ENCODE peak calls at places on chromosome 2, in five cellular contexts. M, U, H, S and R are unnamed samples.

GRCh38 chr2:148122788-148123187 is 101.9 kb downstream of the MBD5 start:
- DNase-seq in S (no peak), U (no peak), M (no peak), H (no peak), R (no peak)

GRCh38 chr2:3205845-3206244 is 171.8 kb downstream of the EIPR1 start:
- DNase-seq in S (no peak), U (no peak), H (no peak), M (no peak), R (no peak)

GRCh38 chr2:46708492-46708891 is 207.1 kb downstream of the MCFD2 start:
- DNase-seq in S (no peak), U (no peak), H (no peak), M (no peak), R (no peak)

GRCh38 chr2:168603439-168603961 is 147.4 kb downstream of the CERS6 start:
- DNase-seq in H (no peak), U (no peak), M (peak; percentile 51), S (no peak), R (no peak)

GRCh38 chr2:58449286-58450010 is 208.3 kb upstream of the FANCL start:
- DNase-seq in U (no peak), H (no peak), S (no peak), M (no peak), R (no peak)

GRCh38 chr2:239554761-239555565 is 154.1 kb upstream of the HDAC4 start:
- DNase-seq in S (no peak), M (no peak), H (no peak), U (no peak), R (peak; percentile 10)

GRCh38 chr2:190860985-190861721 is 19.5 kb upstream of the GLS start:
- DNase-seq in U (no peak), H (no peak), S (no peak), M (peak; percentile 44), R (no peak)

GRCh38 chr2:86358982-86359381 is 21.6 kb upstream of the REEP1 start:
- DNase-seq in H (no peak), M (no peak), U (no peak), S (no peak), R (no peak)

GRCh38 chr2:11750422-11750821 is 4.0 kb downstream of the LPIN1 start:
- DNase-seq in H (no peak), S (no peak), U (no peak), M (no peak), R (no peak)

GRCh38 chr2:165239826-165240618 is 808 bp downstream of the SCN2A start:
- DNase-seq in M (no peak), U (no peak), S (no peak), H (no peak), R (no peak)

GRCh38 chr2:449246-450067 is 161.6 kb upstream of the ALKAL2 start:
- DNase-seq in M (no peak), S (no peak), H (no peak), U (no peak), R (no peak)

GRCh38 chr2:127874378-127875271 is 11.1 kb downstream of the AMMECR1L start:
- DNase-seq in U (no peak), M (no peak), H (no peak), S (no peak), R (no peak)

GRCh38 chr2:148704247-148704646 is 59.7 kb downstream of the EPC2 start:
- DNase-seq in S (no peak), M (no peak), U (no peak), H (no peak), R (no peak)

GRCh38 chr2:178072383-178073301 is at the start of gene PDE11A:
- DNase-seq in H (peak; percentile 36), M (peak; percentile 55), S (peak; percentile 89), U (peak; percentile 93), R (peak; percentile 91)

GRCh38 chr2:180571559-180571958 is 408.8 kb upstream of the UBE2E3 start:
- DNase-seq in S (no peak), H (no peak), M (peak; percentile 54), U (no peak), R (no peak)

GRCh38 chr2:101406867-101407266 is 19.6 kb upstream of the CREG2 start:
- DNase-seq in H (no peak), U (no peak), S (no peak), M (peak; percentile 63), R (no peak)

GRCh38 chr2:51222106-51222505 is 190.2 kb upstream of the NRXN1 start:
- DNase-seq in H (no peak), M (no peak), S (no peak), U (no peak), R (no peak)

GRCh38 chr2:230658877-230659652 is 53.6 kb upstream of the CAB39 start:
- DNase-seq in U (no peak), M (no peak), H (no peak), S (no peak), R (no peak)

GRCh38 chr2:6914829-6915228 is 2.4 kb upstream of the RNF144A start:
- DNase-seq in M (peak; percentile 42), H (no peak), S (no peak), U (no peak), R (no peak)

GRCh38 chr2:129479892-129480291 is 499.6 kb upstream of the RAB6C start:
- DNase-seq in S (no peak), H (no peak), M (no peak), U (no peak), R (no peak)

GRCh38 chr2:73156539-73157124 is 43.9 kb upstream of the RAB11FIP5 start:
- DNase-seq in M (peak; percentile 74), H (peak; percentile 34), S (peak; percentile 34), U (peak; percentile 45), R (peak; percentile 60)

GRCh38 chr2:215982465-215982875 is 30.9 kb downstream of the MREG start:
- DNase-seq in H (no peak), U (no peak), M (no peak), S (peak; percentile 17), R (no peak)

GRCh38 chr2:19809206-19809605 is 92.6 kb downstream of the TTC32 start:
- DNase-seq in M (no peak), S (no peak), H (no peak), U (no peak), R (no peak)

GRCh38 chr2:8573234-8573941 is 108.5 kb upstream of the ID2 start:
- DNase-seq in S (peak; percentile 94), M (no peak), H (no peak), U (peak; percentile 67), R (peak; percentile 57)

GRCh38 chr2:61928816-61929471 is 23.5 kb downstream of the COMMD1 start:
- DNase-seq in S (peak; percentile 74), H (no peak), M (peak; percentile 30), U (no peak), R (no peak)

GRCh38 chr2:6919912-6920905 is 3.0 kb downstream of the RNF144A start:
- DNase-seq in U (no peak), S (no peak), H (no peak), M (no peak), R (no peak)

GRCh38 chr2:60478660-60479059 is 74.8 kb downstream of the BCL11A start:
- DNase-seq in S (no peak), H (no peak), U (peak; percentile 17), M (no peak), R (no peak)

GRCh38 chr2:74845217-74845751 is 11.4 kb downstream of the HK2 start:
- DNase-seq in H (peak; percentile 55), S (peak; percentile 67), M (peak; percentile 87), U (peak; percentile 90), R (peak; percentile 84)

GRCh38 chr2:74847075-74847858 is 13.3 kb downstream of the HK2 start:
- DNase-seq in M (no peak), S (no peak), U (no peak), H (no peak), R (no peak)

GRCh38 chr2:74844752-74845151 is 10.8 kb downstream of the HK2 start:
- DNase-seq in S (no peak), U (no peak), M (no peak), H (no peak), R (no peak)

GRCh38 chr2:74846481-74846880 is 12.6 kb downstream of the HK2 start:
- DNase-seq in M (no peak), U (no peak), H (no peak), S (no peak), R (no peak)

DNA sequence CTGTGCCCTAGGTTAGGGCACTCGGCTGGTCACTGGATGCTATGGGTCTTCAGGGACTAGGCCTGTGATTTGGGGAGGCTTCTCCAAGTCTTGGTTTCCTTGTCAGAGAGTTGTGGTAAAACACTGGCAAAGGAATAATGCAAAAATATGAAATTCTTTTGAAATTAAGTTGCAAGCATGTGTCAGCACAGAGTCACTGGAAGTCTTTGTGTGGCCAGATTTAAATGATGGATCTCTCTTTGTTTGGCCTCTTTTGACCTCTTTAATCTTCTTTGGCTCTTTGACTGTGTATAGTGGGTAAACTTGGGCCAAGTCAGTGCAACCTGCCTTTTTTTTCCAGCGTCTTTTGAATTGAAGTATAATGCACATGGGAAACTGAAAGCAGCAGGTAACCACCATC is 12.1 kb downstream of the HK2 start:
- DNase-seq in S (no peak), H (no peak), U (no peak), M (no peak), R (no peak)
- H3K4me3 ChIP-seq in S (no peak overlapping the region), H (no peak overlapping the region), U (no peak overlapping the region), M (no peak overlapping the region), R (no peak overlapping the region)

DNA sequence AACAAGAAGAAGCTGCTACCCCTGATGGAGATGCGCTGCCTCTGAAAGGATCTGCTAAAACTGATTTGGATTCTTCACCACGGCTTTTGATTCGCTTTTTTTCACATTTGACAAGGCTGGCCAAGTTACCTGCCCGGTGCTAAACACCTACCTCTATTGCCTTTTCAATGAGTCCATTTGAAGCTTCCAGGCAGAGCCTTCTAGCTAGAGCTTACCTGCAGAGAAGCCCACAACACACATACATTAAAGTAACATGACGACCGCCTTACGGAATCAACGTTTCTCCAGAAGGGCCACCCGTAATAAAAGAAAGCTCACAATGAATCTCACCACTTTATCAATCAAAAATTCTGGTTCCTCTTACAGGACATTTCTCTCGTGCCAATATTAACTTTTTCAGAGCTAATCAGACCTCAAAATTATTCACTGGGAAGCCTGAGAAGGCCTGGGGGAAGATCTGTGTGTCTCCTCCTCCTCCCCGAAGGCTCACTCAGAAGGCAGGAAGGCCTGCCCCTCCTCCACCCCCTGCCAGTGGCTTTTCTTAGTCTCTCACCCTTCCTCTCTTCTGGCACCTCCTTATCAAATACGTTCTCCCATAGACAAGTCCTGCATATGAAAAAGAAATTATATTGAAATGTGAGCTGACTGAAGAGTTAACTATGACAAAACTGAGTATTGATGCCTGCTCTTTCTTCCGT is 171.0 kb downstream of the DNER start:
- DNase-seq in M (no peak), H (no peak), S (no peak), U (no peak), R (no peak)
- H3K4me3 ChIP-seq in M (no peak overlapping the region), H (no peak overlapping the region), S (no peak overlapping the region), U (no peak overlapping the region), R (no peak overlapping the region)

GRCh38 chr2:133266075-133266925 is 302.0 kb downstream of the NCKAP5 start:
- DNase-seq in H (no peak), U (no peak), M (no peak), S (no peak), R (peak; percentile 10)
- H3K4me3 ChIP-seq in H (no peak overlapping the region), U (peak overlapping the region; percentile 19), M (peak overlapping the region; percentile 12), S (peak overlapping the region; percentile 24), R (no peak overlapping the region)

DNA sequence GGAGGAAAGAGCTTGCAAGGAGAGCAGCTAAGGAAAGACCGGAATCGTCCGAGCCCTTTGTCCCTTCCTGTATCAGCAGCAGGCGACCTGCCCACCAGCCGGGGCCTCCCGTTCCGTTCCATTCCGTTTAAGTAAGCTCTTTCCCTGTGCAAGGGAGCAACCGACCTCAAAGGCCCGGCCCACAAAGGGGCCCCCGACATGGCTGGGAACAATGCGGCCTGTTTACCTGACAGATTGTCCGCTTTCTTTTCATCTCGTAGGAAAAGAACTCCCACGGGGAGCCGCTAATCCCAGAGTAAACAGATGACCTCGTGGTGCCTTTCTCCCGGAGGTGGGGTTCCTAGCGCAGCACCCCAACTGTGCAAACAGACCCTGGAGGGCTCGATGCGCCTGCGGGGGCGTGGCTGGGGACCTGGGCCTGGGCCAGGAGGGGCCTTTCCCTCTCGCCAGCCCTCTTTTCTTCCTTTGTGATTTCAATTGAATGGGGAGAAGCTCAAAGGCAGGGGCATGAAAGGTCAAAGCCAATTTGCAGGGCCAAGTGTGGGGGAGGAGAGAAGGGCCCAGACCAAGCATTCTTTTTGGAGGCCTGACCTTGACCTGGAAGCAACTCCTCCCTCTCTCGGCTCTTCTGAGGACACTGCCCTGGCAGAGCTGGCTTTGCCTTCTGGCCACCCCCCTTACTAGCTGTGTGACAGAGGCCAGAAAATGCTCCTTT is 120.2 kb downstream of the INHBB start:
- DNase-seq in M (no peak), S (peak; percentile 95), H (no peak), U (no peak), R (no peak)
- H3K4me3 ChIP-seq in M (no peak overlapping the region), S (peak overlapping the region; percentile 10), H (no peak overlapping the region), U (no peak overlapping the region), R (no peak overlapping the region)